ENCODE peak calls at places on chromosome 2, in eight cellular contexts. Q, E, K, P, C, H, S and L are unnamed samples.

GRCh38 chr2:143489135-143489534 is 359.9 kb downstream of the ARHGAP15 start:
- DNase-seq in Q (peak; percentile 94), E (no peak), K (peak; percentile 77), P (no peak), C (no peak), H (no peak), S (peak; percentile 2), L (no peak)

GRCh38 chr2:8511868-8512612 is 169.8 kb upstream of the ID2 start:
- DNase-seq in Q (peak; percentile 77), E (no peak), K (peak; percentile 89), P (no peak), C (no peak), H (no peak), S (no peak), L (no peak)

GRCh38 chr2:172095905-172096660 is 6.6 kb downstream of the DLX2 start:
- DNase-seq in Q (no peak), E (no peak), K (peak; percentile 55), P (no peak), C (no peak), H (no peak), S (no peak), L (peak; percentile 28)

GRCh38 chr2:140257692-140258300 is 1477.6 kb upstream of the NXPH2 start:
- DNase-seq in Q (no peak), E (no peak), K (no peak), P (no peak), C (no peak), H (no peak), S (no peak), L (no peak)

GRCh38 chr2:154813636-154814035 is 115.1 kb downstream of the KCNJ3 start:
- DNase-seq in Q (no peak), E (no peak), K (no peak), P (no peak), C (no peak), H (no peak), S (no peak), L (no peak)

GRCh38 chr2:160353166-160353565 is 140.4 kb downstream of the RBMS1 start:
- DNase-seq in Q (no peak), E (no peak), K (no peak), P (no peak), C (no peak), H (no peak), S (no peak), L (no peak)

GRCh38 chr2:15557947-15558346 is 3.2 kb downstream of the NBAS start:
- DNase-seq in Q (no peak), E (no peak), K (no peak), P (no peak), C (no peak), H (no peak), S (no peak), L (no peak)

GRCh38 chr2:172472441-172473051 is 45.2 kb downstream of the ITGA6 start:
- DNase-seq in Q (no peak), E (no peak), K (no peak), P (no peak), C (no peak), H (no peak), S (no peak), L (no peak)

GRCh38 chr2:118177318-118177717 is 89.0 kb downstream of the INSIG2 start:
- DNase-seq in Q (no peak), E (no peak), K (no peak), P (no peak), C (no peak), H (no peak), S (no peak), L (no peak)

GRCh38 chr2:126915903-126916302 is 17.2 kb downstream of the TEX51 start:
- DNase-seq in Q (no peak), E (no peak), K (no peak), P (no peak), C (no peak), H (no peak), S (no peak), L (no peak)

GRCh38 chr2:188786368-188786781 is 187.8 kb upstream of the COL3A1 start:
- DNase-seq in Q (peak; percentile 87), E (no peak), K (peak; percentile 93), P (peak; percentile 31), C (no peak), H (no peak), S (no peak), L (no peak)

GRCh38 chr2:124241-124880 is 78.1 kb upstream of the FAM110C start:
- DNase-seq in Q (no peak), E (no peak), K (peak; percentile 8), P (no peak), C (no peak), H (no peak), S (no peak), L (no peak)

GRCh38 chr2:181836583-181836982 is 54.9 kb upstream of the ITPRID2 start:
- DNase-seq in Q (no peak), E (no peak), K (no peak), P (no peak), C (no peak), H (no peak), S (no peak), L (no peak)

GRCh38 chr2:181077128-181077709 is 96.8 kb downstream of the UBE2E3 start:
- DNase-seq in Q (peak; percentile 42), E (no peak), K (peak; percentile 64), P (no peak), C (no peak), H (no peak), S (peak; percentile 13), L (peak; percentile 81)

DNA sequence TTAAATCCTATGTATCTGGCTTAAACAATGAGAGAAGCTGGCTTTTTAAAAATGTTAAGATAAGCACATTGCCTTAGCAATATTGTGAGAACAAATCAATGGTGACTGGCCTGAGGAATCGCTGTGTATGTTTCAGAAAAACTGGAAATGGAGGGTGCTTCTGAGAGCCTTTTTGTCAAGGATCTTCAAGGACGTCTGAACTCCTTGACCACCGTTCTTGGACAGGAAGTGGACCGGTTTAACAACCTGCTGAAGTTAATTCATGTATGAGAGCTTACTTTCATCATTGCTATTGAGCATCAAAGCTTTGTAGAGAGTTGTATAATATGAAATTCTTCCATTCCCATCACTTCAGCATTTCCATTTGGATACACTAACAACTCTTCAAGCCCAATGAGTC is 72.6 kb downstream of the TRABD2A start:
- DNase-seq in Q (no peak), E (no peak), K (no peak), P (no peak), C (no peak), H (peak; percentile 58), S (no peak), L (no peak)
- H3K27ac ChIP-seq in Q (no peak overlapping the region), E (no peak overlapping the region), K (peak overlapping the region; percentile 83), P (no peak overlapping the region), C (no peak overlapping the region), H (peak overlapping the region; percentile 57), S (no peak overlapping the region), L (no peak overlapping the region)

GRCh38 chr2:20669609-20670314 is 2.8 kb downstream of the GDF7 start:
- DNase-seq in Q (no peak), E (no peak), K (no peak), P (no peak), C (no peak), H (no peak), S (no peak), L (no peak)

GRCh38 chr2:20670315-20671035 is 3.5 kb downstream of the GDF7 start:
- DNase-seq in Q (no peak), E (no peak), K (peak; percentile 37), P (no peak), C (no peak), H (no peak), S (no peak), L (no peak)

GRCh38 chr2:20668470-20668869 is 1.5 kb downstream of the GDF7 start:
- DNase-seq in Q (no peak), E (no peak), K (no peak), P (no peak), C (no peak), H (no peak), S (no peak), L (no peak)

GRCh38 chr2:20667531-20668401 is 822 bp downstream of the GDF7 start:
- DNase-seq in Q (no peak), E (no peak), K (no peak), P (no peak), C (no peak), H (no peak), S (no peak), L (no peak)

GRCh38 chr2:20668871-20669475 is 2.0 kb downstream of the GDF7 start:
- DNase-seq in Q (no peak), E (no peak), K (no peak), P (no peak), C (no peak), H (no peak), S (no peak), L (no peak)
- H3K4me1 ChIP-seq in Q (peaks cover 6% of the 10 kb centered on the region), E (peaks cover 25% of the 10 kb centered on the region), K (no peaks in the 10 kb centered on the region), P (peaks cover 4% of the 10 kb centered on the region), C (peaks cover 44% of the 10 kb centered on the region), H (peaks cover 39% of the 10 kb centered on the region), S (peaks cover 15% of the 10 kb centered on the region), L (no peaks in the 10 kb centered on the region)

DNA sequence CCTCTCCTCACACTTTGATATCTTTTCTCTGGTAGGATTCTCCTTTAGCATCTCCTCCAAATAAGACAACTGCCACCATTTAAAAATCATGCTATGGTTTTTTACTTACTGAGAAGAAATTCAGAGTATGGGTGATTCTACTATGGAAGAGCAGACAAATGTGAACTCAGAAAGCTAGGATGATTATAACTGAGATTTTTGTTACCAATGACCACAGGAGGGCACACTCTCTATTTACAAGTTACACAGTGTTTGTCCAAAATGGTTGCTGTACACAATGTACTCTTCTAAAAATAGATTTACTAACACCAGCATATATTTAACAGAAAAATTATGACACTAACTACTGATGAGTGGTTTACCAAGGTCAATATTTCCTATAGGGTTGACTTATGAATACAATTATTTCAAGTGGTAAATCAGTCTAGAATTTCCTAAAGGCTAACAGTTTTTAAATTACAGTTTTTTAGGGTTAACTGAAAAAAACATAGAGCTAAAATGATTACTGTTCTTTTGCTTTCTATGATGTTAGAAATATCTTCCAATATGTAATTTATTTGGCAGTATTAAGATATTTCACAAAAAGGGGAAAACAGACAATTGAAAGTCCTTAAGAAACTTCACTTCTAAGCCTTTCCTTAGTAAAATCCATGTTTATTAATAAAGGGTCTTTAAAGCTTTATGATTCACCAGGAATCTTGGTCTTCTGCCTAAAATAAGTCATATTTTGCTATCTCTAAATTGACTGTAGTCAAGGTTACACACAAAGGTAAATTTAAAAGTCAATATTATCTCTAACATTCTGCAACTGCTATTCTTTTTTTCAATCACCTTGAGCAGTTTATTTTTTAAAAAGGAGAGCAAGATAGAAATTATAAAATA is 57.2 kb downstream of the MAP4K3 start:
- DNase-seq in Q (peak; percentile 50), E (no peak), K (peak; percentile 79), P (no peak), C (no peak), H (no peak), S (peak; percentile 26), L (peak; percentile 72)
- H3K27ac ChIP-seq in Q (peak overlapping the region; percentile 35), E (peak overlapping the region; percentile 73), K (peak overlapping the region; percentile 10), P (no peak overlapping the region), C (peak overlapping the region; percentile 51), H (peak overlapping the region; percentile 42), S (no peak overlapping the region), L (no peak overlapping the region)

DNA sequence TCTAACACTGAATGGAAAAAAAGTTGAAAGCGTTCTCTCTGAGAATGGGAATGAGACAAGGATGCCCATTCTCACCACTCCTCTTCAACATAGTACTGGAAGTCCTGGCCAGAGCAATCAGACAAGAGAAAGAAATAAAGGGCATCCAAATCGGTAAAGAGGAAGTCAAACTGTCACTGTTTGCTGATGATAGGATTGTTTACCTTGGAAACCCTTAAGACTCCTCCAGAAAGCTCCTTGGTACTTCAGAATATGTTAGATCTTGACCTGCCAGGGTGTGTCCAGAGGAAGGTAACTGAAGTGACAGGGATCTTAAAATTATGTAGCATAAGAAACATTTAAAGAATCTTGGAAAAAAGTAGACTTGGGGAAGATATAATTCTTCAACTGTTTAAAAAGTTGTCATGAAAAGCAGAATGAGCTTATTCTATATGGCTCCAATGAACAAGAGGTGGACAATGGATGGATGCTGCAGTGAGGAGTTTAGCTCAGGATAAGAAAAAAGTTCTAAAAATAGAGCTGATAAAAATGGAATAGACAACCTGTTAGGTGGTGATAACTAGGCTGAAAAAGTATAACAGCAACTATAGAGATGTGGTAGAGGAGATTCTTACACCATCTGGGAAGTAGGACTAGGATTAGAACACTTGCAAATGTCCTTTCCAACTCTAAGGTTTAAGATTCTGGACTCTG is 16.8 kb upstream of the SULT1C4 start:
- DNase-seq in Q (no peak), E (no peak), K (no peak), P (no peak), C (no peak), H (no peak), S (no peak), L (no peak)
- H3K4me1 ChIP-seq in Q (peaks cover 5% of the 10 kb centered on the region), E (no peaks in the 10 kb centered on the region), K (peaks cover 16% of the 10 kb centered on the region), P (no peaks in the 10 kb centered on the region), C (no peaks in the 10 kb centered on the region), H (no peaks in the 10 kb centered on the region), S (peaks cover 23% of the 10 kb centered on the region), L (peaks cover 6% of the 10 kb centered on the region)